ENCODE peak calls at places on chromosomes 11 and 22, in six cellular contexts. One of them, this sample, is unnamed.
A peak's percentile ranks its signal among the peaks of the same experiment; 100 is the strongest.

GRCh38 chr22:24688294-24688693 is 85.3 kb downstream of the GGT1 start:
- DNase-seq in endothelial cell of umbilical vein: no peak
- DNase-seq in testis: no peak
- DNase-seq in esophagus squamous epithelium: no peak
- DNase-seq in adrenal gland: no peak
- DNase-seq in sigmoid colon: no peak
- DNase-seq in this sample: no peak

GRCh38 chr11:113774174-113774503 is 647 bp upstream of the ZW10 start:
- DNase-seq in endothelial cell of umbilical vein: no peak
- DNase-seq in testis: no peak
- DNase-seq in esophagus squamous epithelium: no peak
- DNase-seq in adrenal gland: no peak
- DNase-seq in sigmoid colon: no peak
- DNase-seq in this sample: no peak

GRCh38 chr22:46003271-46004091 is 26.5 kb upstream of the WNT7B start:
- DNase-seq in endothelial cell of umbilical vein: no peak
- DNase-seq in testis: no peak
- DNase-seq in esophagus squamous epithelium: no peak
- DNase-seq in adrenal gland: no peak
- DNase-seq in sigmoid colon: peak; percentile 69
- DNase-seq in this sample: peak; percentile 27

GRCh38 chr11:119979716-119980115 is 158.2 kb downstream of the TRIM29 start:
- DNase-seq in endothelial cell of umbilical vein: no peak
- DNase-seq in testis: no peak
- DNase-seq in esophagus squamous epithelium: no peak
- DNase-seq in adrenal gland: no peak
- DNase-seq in sigmoid colon: no peak
- DNase-seq in this sample: no peak

GRCh38 chr11:18721576-18722292 is 4.3 kb downstream of the IGSF22 start:
- DNase-seq in endothelial cell of umbilical vein: peak; percentile 51
- DNase-seq in testis: peak; percentile 59
- DNase-seq in esophagus squamous epithelium: no peak
- DNase-seq in adrenal gland: peak; percentile 40
- DNase-seq in sigmoid colon: no peak
- DNase-seq in this sample: no peak

GRCh38 chr11:131455843-131456704 is 85.7 kb downstream of the NTM start:
- DNase-seq in endothelial cell of umbilical vein: no peak
- DNase-seq in testis: no peak
- DNase-seq in esophagus squamous epithelium: no peak
- DNase-seq in adrenal gland: no peak
- DNase-seq in sigmoid colon: no peak
- DNase-seq in this sample: no peak

GRCh38 chr22:42299586-42300285 is 29.3 kb upstream of the TCF20 start:
- DNase-seq in endothelial cell of umbilical vein: no peak
- DNase-seq in testis: peak; percentile 21
- DNase-seq in esophagus squamous epithelium: no peak
- DNase-seq in adrenal gland: peak; percentile 16
- DNase-seq in sigmoid colon: no peak
- DNase-seq in this sample: no peak

GRCh38 chr22:48106215-48106614 is 1343.8 kb downstream of the TBC1D22A start:
- DNase-seq in endothelial cell of umbilical vein: no peak
- DNase-seq in testis: no peak
- DNase-seq in esophagus squamous epithelium: no peak
- DNase-seq in adrenal gland: no peak
- DNase-seq in sigmoid colon: no peak
- DNase-seq in this sample: no peak

GRCh38 chr11:103491777-103492176 is 382.6 kb downstream of the DYNC2H1 start:
- DNase-seq in endothelial cell of umbilical vein: no peak
- DNase-seq in testis: no peak
- DNase-seq in esophagus squamous epithelium: no peak
- DNase-seq in adrenal gland: no peak
- DNase-seq in sigmoid colon: no peak
- DNase-seq in this sample: no peak

GRCh38 chr11:69093106-69093505 is 44.4 kb downstream of the TPCN2 start:
- DNase-seq in endothelial cell of umbilical vein: no peak
- DNase-seq in testis: no peak
- DNase-seq in esophagus squamous epithelium: no peak
- DNase-seq in adrenal gland: no peak
- DNase-seq in sigmoid colon: no peak
- DNase-seq in this sample: no peak

GRCh38 chr11:62792193-62792575 is 378 bp upstream of the TMEM223 start:
- DNase-seq in endothelial cell of umbilical vein: no peak
- DNase-seq in testis: peak; percentile 52
- DNase-seq in esophagus squamous epithelium: no peak
- DNase-seq in adrenal gland: peak; percentile 70
- DNase-seq in sigmoid colon: peak; percentile 81
- DNase-seq in this sample: peak; percentile 71

GRCh38 chr11:129853508-129854228 is 38.0 kb downstream of the TMEM45B start:
- DNase-seq in endothelial cell of umbilical vein: no peak
- DNase-seq in testis: peak; percentile 24
- DNase-seq in esophagus squamous epithelium: no peak
- DNase-seq in adrenal gland: peak; percentile 31
- DNase-seq in sigmoid colon: no peak
- DNase-seq in this sample: no peak

GRCh38 chr11:69744435-69744834 is 30.7 kb downstream of the FGF4 start:
- DNase-seq in endothelial cell of umbilical vein: peak; percentile 49
- DNase-seq in testis: no peak
- DNase-seq in esophagus squamous epithelium: no peak
- DNase-seq in adrenal gland: no peak
- DNase-seq in sigmoid colon: no peak
- DNase-seq in this sample: no peak

GRCh38 chr22:40237241-40237640 is 59.5 kb downstream of the TNRC6B start:
- DNase-seq in endothelial cell of umbilical vein: no peak
- DNase-seq in testis: no peak
- DNase-seq in esophagus squamous epithelium: no peak
- DNase-seq in adrenal gland: no peak
- DNase-seq in sigmoid colon: no peak
- DNase-seq in this sample: no peak

GRCh38 chr22:16824718-16825687 is at the start of gene XKR3:
- DNase-seq in endothelial cell of umbilical vein: no peak
- DNase-seq in testis: no peak
- DNase-seq in esophagus squamous epithelium: no peak
- DNase-seq in adrenal gland: no peak
- DNase-seq in sigmoid colon: no peak
- DNase-seq in this sample: no peak

GRCh38 chr11:130425156-130425555 is 3.3 kb downstream of the ADAMTS8 start:
- DNase-seq in endothelial cell of umbilical vein: no peak
- DNase-seq in testis: no peak
- DNase-seq in esophagus squamous epithelium: no peak
- DNase-seq in adrenal gland: no peak
- DNase-seq in sigmoid colon: no peak
- DNase-seq in this sample: no peak

GRCh38 chr11:27973851-27974536 is 134.0 kb downstream of the KIF18A start:
- DNase-seq in endothelial cell of umbilical vein: no peak
- DNase-seq in testis: no peak
- DNase-seq in esophagus squamous epithelium: no peak
- DNase-seq in adrenal gland: no peak
- DNase-seq in sigmoid colon: no peak
- DNase-seq in this sample: no peak

GRCh38 chr11:61949169-61950034 is 749 bp upstream of the BEST1 start:
- DNase-seq in endothelial cell of umbilical vein: peak; percentile 76
- DNase-seq in testis: peak; percentile 95
- DNase-seq in esophagus squamous epithelium: no peak
- DNase-seq in adrenal gland: peak; percentile 85
- DNase-seq in sigmoid colon: peak; percentile 95
- DNase-seq in this sample: peak; percentile 73

GRCh38 chr11:47611240-47611863 is 17.1 kb upstream of the C1QTNF4 start:
- DNase-seq in endothelial cell of umbilical vein: no peak
- DNase-seq in testis: no peak
- DNase-seq in esophagus squamous epithelium: no peak
- DNase-seq in adrenal gland: no peak
- DNase-seq in sigmoid colon: no peak
- DNase-seq in this sample: no peak

GRCh38 chr11:47615249-47615648 is 21.0 kb upstream of the C1QTNF4 start:
- DNase-seq in endothelial cell of umbilical vein: no peak
- DNase-seq in testis: no peak
- DNase-seq in esophagus squamous epithelium: no peak
- DNase-seq in adrenal gland: no peak
- DNase-seq in sigmoid colon: no peak
- DNase-seq in this sample: no peak

GRCh38 chr11:47620836-47621378 is 21.5 kb downstream of the MTCH2 start:
- DNase-seq in endothelial cell of umbilical vein: peak; percentile 68
- DNase-seq in testis: no peak
- DNase-seq in esophagus squamous epithelium: no peak
- DNase-seq in adrenal gland: no peak
- DNase-seq in sigmoid colon: no peak
- DNase-seq in this sample: no peak

GRCh38 chr11:47617417-47617809 is 23.2 kb upstream of the C1QTNF4 start:
- DNase-seq in endothelial cell of umbilical vein: peak; percentile 26
- DNase-seq in testis: no peak
- DNase-seq in esophagus squamous epithelium: no peak
- DNase-seq in adrenal gland: no peak
- DNase-seq in sigmoid colon: no peak
- DNase-seq in this sample: no peak

DNA sequence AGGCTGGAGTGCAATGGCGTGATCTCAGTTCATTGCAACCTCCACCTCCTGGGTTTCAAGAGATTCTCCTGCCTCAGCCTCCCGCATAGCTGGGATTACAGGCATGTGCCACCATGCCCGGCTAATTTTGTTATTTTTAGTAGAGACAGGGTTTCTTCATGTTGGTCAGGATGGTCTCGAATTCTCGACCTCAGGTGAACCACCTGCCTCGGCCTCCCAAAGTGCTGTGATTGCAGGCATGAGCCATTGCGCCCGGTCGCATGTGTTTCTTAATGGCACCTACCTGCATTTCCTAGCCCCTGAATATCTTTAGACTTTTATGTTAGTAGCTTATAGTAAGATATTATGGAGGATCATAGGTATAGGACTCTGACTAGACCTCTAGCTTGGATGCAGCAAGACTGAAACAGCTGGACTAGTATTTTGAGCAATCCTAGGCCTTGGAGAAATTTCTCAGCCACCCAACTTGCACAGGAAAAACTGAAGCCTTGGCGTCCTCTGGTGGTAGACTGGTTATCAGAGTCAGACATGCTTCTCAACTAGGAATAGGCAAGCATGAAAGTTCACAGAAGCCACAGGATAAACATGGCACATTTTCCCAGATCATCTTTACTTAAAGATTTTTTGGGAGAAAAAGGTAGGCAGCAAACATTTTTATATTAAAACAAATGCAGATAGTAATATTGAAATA is 22.7 kb upstream of the C1QTNF4 start:
- DNase-seq in endothelial cell of umbilical vein: peak; percentile 68
- DNase-seq in testis: peak; percentile 83
- DNase-seq in esophagus squamous epithelium: no peak
- DNase-seq in adrenal gland: peak; percentile 84
- DNase-seq in sigmoid colon: peak; percentile 71
- DNase-seq in this sample: peak; percentile 60
- TF ChIP-seq POLR2A in endothelial cell of umbilical vein: no peak
- TF ChIP-seq POLR2A in testis: no peak
- TF ChIP-seq POLR2A in esophagus squamous epithelium: no peak
- TF ChIP-seq POLR2A in adrenal gland: no peak
- TF ChIP-seq POLR2A in sigmoid colon: no peak
- TF ChIP-seq POLR2A in this sample: no peak

GRCh38 chr22:41261541-41262249 is 21.0 kb upstream of the CHADL start:
- DNase-seq in endothelial cell of umbilical vein: no peak
- DNase-seq in testis: no peak
- DNase-seq in esophagus squamous epithelium: no peak
- DNase-seq in adrenal gland: no peak
- DNase-seq in sigmoid colon: no peak
- DNase-seq in this sample: no peak
- TF ChIP-seq CTCF in endothelial cell of umbilical vein: no peak
- TF ChIP-seq CTCF in testis: no peak
- TF ChIP-seq CTCF in esophagus squamous epithelium: no peak
- TF ChIP-seq CTCF in adrenal gland: no peak
- TF ChIP-seq CTCF in sigmoid colon: no peak
- TF ChIP-seq CTCF in this sample: no peak

DNA sequence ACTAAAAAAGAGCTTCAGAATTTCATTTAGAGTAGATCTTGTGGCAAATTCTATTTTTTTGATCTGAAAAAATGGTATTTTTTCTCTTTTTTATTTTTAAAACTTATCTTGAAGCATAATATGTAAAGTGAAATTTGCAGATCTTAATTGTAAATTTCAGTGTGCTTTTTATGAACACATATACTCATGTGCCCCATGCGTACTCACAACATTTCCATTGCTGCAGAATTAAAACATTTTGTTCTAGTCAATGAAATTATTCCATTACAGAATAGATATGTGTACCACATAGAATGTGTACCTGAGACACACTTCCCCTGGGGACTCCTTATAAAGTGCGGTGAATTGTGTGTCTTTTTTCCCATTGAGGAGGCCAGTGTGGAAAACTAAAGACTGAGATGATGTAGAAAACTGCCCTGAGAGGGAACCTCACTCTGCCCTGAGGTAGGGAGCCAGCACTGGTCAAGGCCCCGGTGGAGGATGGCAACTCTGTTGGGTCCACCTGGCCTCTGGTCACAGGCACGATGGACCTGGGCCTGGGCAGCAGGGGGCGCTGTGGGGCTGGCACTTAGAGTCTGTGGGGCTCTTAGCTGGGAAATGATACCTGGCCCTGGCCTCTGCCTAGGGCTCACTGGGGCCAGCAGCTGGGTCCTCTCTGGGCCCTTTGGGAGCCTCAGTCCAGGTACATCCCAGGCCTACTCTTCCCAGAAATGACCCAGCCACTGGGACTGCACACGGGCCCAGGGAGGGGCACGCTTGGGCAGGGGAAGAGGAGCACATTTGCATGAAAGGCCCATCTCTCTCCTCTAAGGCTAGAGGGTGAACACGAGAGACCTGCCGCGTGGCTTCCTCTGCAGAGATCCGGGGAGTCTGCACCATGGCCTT is 77.9 kb upstream of the TOP3B start:
- DNase-seq in endothelial cell of umbilical vein: peak; percentile 20
- DNase-seq in testis: peak; percentile 83
- DNase-seq in esophagus squamous epithelium: no peak
- DNase-seq in adrenal gland: peak; percentile 49
- DNase-seq in sigmoid colon: peak; percentile 68
- DNase-seq in this sample: peak; percentile 53
- H3K4me1 ChIP-seq in endothelial cell of umbilical vein: no peaks in the 10 kb centered on the region
- H3K4me1 ChIP-seq in testis: peaks cover 10% of the 10 kb centered on the region
- H3K4me1 ChIP-seq in esophagus squamous epithelium: no peaks in the 10 kb centered on the region
- H3K4me1 ChIP-seq in adrenal gland: no peaks in the 10 kb centered on the region
- H3K4me1 ChIP-seq in sigmoid colon: no peaks in the 10 kb centered on the region
- H3K4me1 ChIP-seq in this sample: no peaks in the 10 kb centered on the region

DNA sequence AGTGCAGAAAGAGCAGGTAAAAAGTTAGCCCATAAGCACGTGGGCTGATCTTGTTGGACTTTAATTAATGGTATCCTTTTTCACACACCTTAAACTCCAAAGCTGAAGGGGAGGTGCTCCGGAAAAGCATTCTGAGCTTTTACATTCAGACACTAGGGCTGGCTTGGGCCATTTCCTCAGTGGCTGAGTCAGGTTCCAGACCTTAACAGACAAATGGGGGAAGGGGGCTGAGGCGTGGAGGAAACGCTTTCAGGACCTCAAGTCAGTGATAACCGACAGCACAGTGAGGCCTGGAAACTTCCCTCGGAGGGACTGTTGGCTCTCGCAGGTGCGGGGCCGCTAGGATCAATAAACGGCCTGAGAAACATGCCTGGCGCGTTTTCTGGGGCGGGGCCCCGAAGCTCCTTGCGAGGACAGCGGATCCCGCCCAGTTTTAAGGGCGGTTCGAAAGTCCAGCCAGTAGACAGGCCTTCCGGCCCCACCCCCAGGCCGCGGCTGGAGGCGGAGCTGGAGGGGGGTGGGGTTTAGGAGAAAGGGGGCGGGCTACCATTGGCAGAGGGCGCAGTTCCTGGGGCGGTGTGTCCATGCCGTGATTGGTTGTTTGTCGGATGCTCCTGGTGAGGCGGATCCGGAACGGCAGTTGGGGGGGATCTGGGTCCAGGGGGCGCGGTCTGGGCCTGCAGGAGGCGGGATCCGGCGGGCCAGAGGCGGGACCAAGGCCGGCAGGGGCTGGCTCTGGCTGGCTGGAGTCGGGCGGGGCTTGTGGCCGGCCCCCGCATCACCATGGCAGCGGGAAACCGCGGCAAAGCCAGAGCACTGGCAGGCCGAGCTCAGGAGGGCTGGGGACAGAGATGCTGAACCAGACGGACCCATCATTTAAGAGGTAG is 8.0 kb downstream of the C11orf52 start:
- DNase-seq in endothelial cell of umbilical vein: peak; percentile 98
- DNase-seq in testis: peak; percentile 97
- DNase-seq in esophagus squamous epithelium: peak; percentile 98
- DNase-seq in adrenal gland: peak; percentile 98
- DNase-seq in sigmoid colon: peak; percentile 98
- DNase-seq in this sample: peak; percentile 98
- TF ChIP-seq POLR2A in endothelial cell of umbilical vein: peak; percentile 88
- TF ChIP-seq POLR2A in testis: peak; percentile 14
- TF ChIP-seq POLR2A in esophagus squamous epithelium: peak; percentile 61
- TF ChIP-seq POLR2A in adrenal gland: peak; percentile 77
- TF ChIP-seq POLR2A in sigmoid colon: peak; percentile 69
- TF ChIP-seq POLR2A in this sample: no peak

This sample was measured in heart left ventricle.